ENCODE peak calls at places on chromosomes 5 and 9, in seven cellular contexts. T is tibial artery; S is stimulated activated naive B cell treated with anti-CD40 and anti-IgM and Interleukin-4, amounts not matched to agents 10 μg/mL and 1 μg/mL and 100 μg/mL, for 72 hours; P is lung; E is NCI-H1694; H is NCI-H2081; I is ovary. W is an unnamed sample.

GRCh38 chr9:37104183-37104889 is 16.0 kb upstream of the ZCCHC7 start:
- DNase-seq in T (no peak), S (no peak), P (no peak), E (no peak), H (no peak), I (no peak), W (no peak)

GRCh38 chr5:115136294-115136693 is 33.4 kb downstream of the TRIM36 start:
- DNase-seq in T (no peak), S (no peak), P (no peak), E (no peak), H (no peak), I (no peak), W (no peak)

GRCh38 chr5:177553671-177554429 is 513 bp downstream of the FAM193B start:
- DNase-seq in T (peak), S (no peak), P (peak), E (no peak), H (no peak), I (peak), W (no peak)

GRCh38 chr9:109780453-109781033 is 545 bp downstream of the PALM2AKAP2 start:
- DNase-seq in T (no peak), S (no peak), P (no peak), E (no peak), H (no peak), I (no peak), W (no peak)

GRCh38 chr9:78261403-78262001 is 25.6 kb downstream of the CEP78 start:
- DNase-seq in T (no peak), S (no peak), P (no peak), E (peak), H (peak), I (no peak), W (no peak)

GRCh38 chr9:19551124-19551929 is 142.5 kb downstream of the ACER2 start:
- DNase-seq in T (no peak), S (peak), P (no peak), E (no peak), H (no peak), I (no peak), W (no peak)

GRCh38 chr5:15135661-15136060 is 264.1 kb upstream of the ANKH start:
- DNase-seq in T (no peak), S (no peak), P (no peak), E (no peak), H (no peak), I (no peak), W (no peak)

GRCh38 chr9:6782981-6783380 is 25.2 kb downstream of the KDM4C start:
- DNase-seq in T (no peak), S (no peak), P (no peak), E (no peak), H (no peak), I (no peak), W (no peak)

GRCh38 chr5:145554399-145554798 is 280.7 kb downstream of the PRELID2 start:
- DNase-seq in T (no peak), S (no peak), P (no peak), E (no peak), H (no peak), I (no peak), W (no peak)

GRCh38 chr5:10045376-10045775 is 204.3 kb downstream of the ATPSCKMT start:
- DNase-seq in T (no peak), S (no peak), P (no peak), E (no peak), H (no peak), I (no peak), W (no peak)

GRCh38 chr9:123422593-123422992 is 66.6 kb downstream of the CRB2 start:
- DNase-seq in T (no peak), S (no peak), P (no peak), E (no peak), H (no peak), I (no peak), W (no peak)

GRCh38 chr9:124831642-124832364 is 21.5 kb upstream of the WDR38 start:
- DNase-seq in T (no peak), S (no peak), P (no peak), E (no peak), H (no peak), I (peak), W (no peak)

GRCh38 chr5:8984386-8984785 is 561.5 kb downstream of the SEMA5A start:
- DNase-seq in T (no peak), S (no peak), P (no peak), E (no peak), H (no peak), I (no peak), W (no peak)

GRCh38 chr9:105690742-105691141 is 3.6 kb upstream of the TMEM38B start:
- DNase-seq in T (no peak), S (no peak), P (no peak), E (no peak), H (no peak), I (no peak), W (no peak)

GRCh38 chr5:73587923-73588322 is 22.4 kb downstream of the UTP15 start:
- DNase-seq in T (no peak), S (no peak), P (no peak), E (no peak), H (no peak), I (no peak), W (no peak)

GRCh38 chr9:132877818-132878694 is at the start of gene AK8:
- DNase-seq in T (peak), S (peak), P (peak), E (peak), H (peak), I (peak), W (no peak)

GRCh38 chr5:88778736-88779135 is 104.2 kb downstream of the MEF2C start:
- DNase-seq in T (peak), S (no peak), P (no peak), E (no peak), H (no peak), I (no peak), W (peak)